ENCODE peak calls at places on chromosomes 6 and 20, in seven cellular contexts. Z, D, K, C, P, L and H are unnamed samples.

GRCh38 chr6:142680308-142680707 is 264.7 kb downstream of the HIVEP2 start:
- DNase-seq in P (no peak), Z (no peak), D (no peak), K (no peak), L (no peak), C (no peak), H (no peak)

GRCh38 chr6:41596807-41597206 is 41.5 kb upstream of the MDFI start:
- DNase-seq in L (no peak), K (no peak), P (no peak), C (no peak), D (no peak), Z (no peak), H (no peak)

GRCh38 chr6:53119772-53120409 is 28.8 kb downstream of the GCM1 start:
- DNase-seq in C (peak), L (peak), K (peak), D (peak), P (no peak), Z (peak), H (no peak)

GRCh38 chr6:2783188-2783957 is 18.2 kb downstream of the WRNIP1 start:
- DNase-seq in Z (no peak), P (peak), K (peak), L (peak), C (no peak), D (no peak), H (no peak)

GRCh38 chr6:132812255-132812732 is 2.1 kb upstream of the RPS12 start:
- DNase-seq in P (no peak), Z (no peak), D (no peak), K (peak), L (no peak), C (peak), H (no peak)

GRCh38 chr6:36945301-36945700 is 9.2 kb upstream of the PI16 start:
- DNase-seq in D (no peak), Z (no peak), L (no peak), K (no peak), C (no peak), P (no peak), H (no peak)

GRCh38 chr6:158374020-158374419 is 61.8 kb downstream of the TULP4 start:
- DNase-seq in D (no peak), C (no peak), L (no peak), P (no peak), Z (no peak), K (peak), H (no peak)

GRCh38 chr6:35449287-35449881 is 2.8 kb upstream of the FANCE start:
- DNase-seq in L (peak), Z (peak), K (peak), D (no peak), P (peak), C (peak), H (no peak)

GRCh38 chr6:112180095-112180820 is 74.1 kb downstream of the LAMA4 start:
- DNase-seq in L (no peak), P (peak), Z (peak), K (peak), D (peak), C (peak), H (no peak)

DNA sequence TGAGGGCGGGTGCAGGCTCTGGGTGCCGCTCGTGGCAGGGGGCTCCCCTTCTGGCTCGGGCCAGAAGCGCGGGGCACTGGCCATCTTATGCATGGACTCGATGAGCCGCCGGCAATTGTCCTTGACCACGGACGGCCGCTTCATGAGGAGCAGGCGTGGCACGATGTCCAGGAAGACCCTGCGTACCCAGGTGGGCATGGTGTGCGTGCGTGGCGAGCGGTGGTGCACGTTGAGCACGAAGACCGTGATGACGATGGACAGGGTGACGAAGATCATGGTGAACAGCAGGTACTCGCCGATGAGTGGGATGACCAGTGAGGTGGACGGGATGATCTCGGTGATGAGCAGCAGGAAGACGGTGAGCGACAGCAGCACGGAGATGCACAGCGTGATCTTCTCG is 11.0 kb downstream of the CHRNA4 start:
- DNase-seq in Z (no peak), P (no peak), D (no peak), C (no peak), L (no peak), K (no peak), H (no peak)
- TF ChIP-seq CEBPB in Z (no peak), P (no peak), D (no peak), C (no peak), L (no peak), K (no peak), H (no peak)

DNA sequence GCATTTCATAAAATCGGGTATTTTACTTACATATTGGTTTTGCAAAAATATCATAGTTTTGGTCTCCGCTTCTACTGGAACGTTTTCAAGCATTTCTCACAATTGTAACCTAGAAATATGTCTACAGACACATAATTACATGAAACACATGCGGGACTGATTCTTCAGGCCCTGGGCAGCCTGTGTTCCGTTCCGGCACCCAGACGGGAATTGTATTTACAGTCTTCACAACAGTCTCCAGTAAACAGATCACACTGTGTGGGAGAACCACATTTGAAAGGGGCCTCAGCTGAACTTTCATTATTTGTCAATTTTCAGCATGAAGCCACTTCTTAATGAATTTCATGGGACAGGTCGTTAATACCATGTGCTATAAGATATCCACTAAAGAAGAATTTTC is 196.9 kb downstream of the DST start:
- DNase-seq in L (no peak), C (no peak), Z (no peak), D (no peak), K (no peak), P (no peak), H (no peak)
- TF ChIP-seq CEBPB in L (no peak), C (no peak), Z (no peak), D (no peak), K (no peak), P (no peak), H (no peak)

DNA sequence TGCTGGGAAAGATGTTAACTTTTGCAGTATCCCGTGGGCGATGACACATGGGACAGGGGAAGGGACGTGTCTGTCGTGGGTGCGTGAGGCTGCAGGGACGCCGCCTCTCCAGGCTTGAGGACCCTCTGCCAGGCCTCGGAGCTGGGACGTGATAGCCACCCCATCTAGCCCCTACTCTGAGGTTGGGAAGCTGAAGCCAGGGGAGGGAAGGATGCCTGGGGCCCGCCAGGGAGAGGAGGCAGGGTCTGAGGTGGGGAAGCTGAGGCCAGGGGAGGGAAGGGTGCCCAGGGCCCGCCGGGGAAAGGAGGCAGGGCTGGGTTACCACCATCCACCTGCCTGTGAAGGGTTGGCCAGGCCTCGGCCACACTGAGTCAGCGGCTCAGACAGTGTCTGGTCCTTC is 38.2 kb upstream of the GATA5 start:
- DNase-seq in K (no peak), L (no peak), C (no peak), P (no peak), D (no peak), Z (no peak), H (no peak)
- TF ChIP-seq CEBPB in K (no peak), L (no peak), C (no peak), P (no peak), D (no peak), Z (no peak), H (no peak)

GRCh38 chr6:150030611-150031010 is 5.3 kb upstream of the RAET1L start:
- DNase-seq in Z (no peak), K (no peak), P (no peak), C (no peak), D (no peak), L (no peak), H (no peak)
- TF ChIP-seq CEBPB in Z (no peak), K (no peak), P (no peak), C (no peak), D (no peak), L (no peak), H (no peak)

GRCh38 chr20:10178727-10179313 is 39.8 kb upstream of the SNAP25 start:
- DNase-seq in P (no peak), D (no peak), C (no peak), L (no peak), Z (no peak), K (peak), H (no peak)
- TF ChIP-seq CEBPB in P (no peak), D (no peak), C (no peak), L (no peak), Z (no peak), K (no peak), H (no peak)

DNA sequence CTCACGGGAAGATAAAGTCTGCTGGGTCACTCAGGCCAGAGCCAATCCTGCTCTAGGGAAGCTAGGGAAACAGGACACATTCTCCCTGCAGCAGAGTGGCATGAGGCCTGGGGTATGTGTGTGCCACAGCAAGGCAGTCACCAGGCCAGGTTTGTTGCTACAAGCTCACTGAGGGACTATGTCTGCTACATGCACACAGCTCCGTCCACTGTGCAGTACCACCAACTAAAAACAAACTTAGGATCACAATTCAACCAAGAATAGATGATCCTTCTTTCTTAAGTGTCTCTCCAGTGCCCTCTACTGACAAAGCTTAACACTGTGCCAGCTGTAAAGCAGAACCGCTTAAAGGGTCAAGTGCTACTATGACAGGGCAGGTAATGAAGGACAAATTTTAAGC is 192.5 kb downstream of the PTPRK start:
- DNase-seq in Z (no peak), K (peak), P (no peak), L (peak), D (peak), C (peak), H (no peak)
- TF ChIP-seq CEBPB in Z (no peak), K (no peak), P (no peak), L (no peak), D (no peak), C (no peak), H (no peak)